ENCODE peak calls at places on chromosomes 16 and 17, in five cellular contexts. S, E, Y, N and H are unnamed samples.

GRCh38 chr16:84899414-84899813 is 79.6 kb downstream of the CRISPLD2 start:
- DNase-seq in S (no peak), E (no peak), Y (no peak), N (no peak), H (peak)

GRCh38 chr16:30998852-30999761 is 11.3 kb downstream of the STX1B start:
- DNase-seq in S (peak), E (no peak), Y (no peak), N (no peak), H (no peak)

GRCh38 chr16:10897134-10897533 is 20.1 kb downstream of the CIITA start:
- DNase-seq in S (no peak), E (no peak), Y (no peak), N (peak), H (no peak)

GRCh38 chr17:55418369-55419268 is 3.0 kb downstream of the MMD start:
- DNase-seq in S (no peak), E (no peak), Y (no peak), N (no peak), H (no peak)

GRCh38 chr16:53952215-53953208 is 248.6 kb downstream of the FTO start:
- DNase-seq in S (peak), E (no peak), Y (no peak), N (peak), H (no peak)

GRCh38 chr17:37300683-37301082 is 75.1 kb upstream of the C17orf78 start:
- DNase-seq in S (peak), E (no peak), Y (no peak), N (no peak), H (no peak)

GRCh38 chr17:50052241-50052788 is 3.6 kb upstream of the ITGA3 start:
- DNase-seq in S (no peak), E (no peak), Y (no peak), N (no peak), H (no peak)

GRCh38 chr16:62190426-62190825 is 154.2 kb upstream of the CDH8 start:
- DNase-seq in S (no peak), E (peak), Y (no peak), N (peak), H (peak)

GRCh38 chr17:77425791-77426641 is 285.2 kb downstream of the SEC14L1 start:
- DNase-seq in S (peak), E (peak), Y (peak), N (no peak), H (peak)

GRCh38 chr16:84040823-84041391 is 1.7 kb downstream of the SLC38A8 start:
- DNase-seq in S (no peak), E (peak), Y (no peak), N (no peak), H (peak)

GRCh38 chr17:83073389-83074063 is 5.9 kb upstream of the METRNL start:
- DNase-seq in S (no peak), E (no peak), Y (peak), N (no peak), H (peak)

GRCh38 chr16:56870271-56870888 is 5.4 kb downstream of the SLC12A3 start:
- DNase-seq in S (no peak), E (no peak), Y (no peak), N (no peak), H (no peak)

GRCh38 chr17:52536466-52536865 is 378.0 kb upstream of the CA10 start:
- DNase-seq in S (no peak), E (no peak), Y (no peak), N (no peak), H (no peak)

GRCh38 chr16:19179890-19180490 is 11.9 kb downstream of the SYT17 start:
- DNase-seq in S (peak), E (peak), Y (peak), N (peak), H (peak)

GRCh38 chr16:85879975-85880831 is 18.8 kb upstream of the IRF8 start:
- DNase-seq in S (no peak), E (no peak), Y (no peak), N (peak), H (no peak)

GRCh38 chr17:29617481-29618271 is 5.0 kb downstream of the CORO6 start:
- DNase-seq in S (peak), E (peak), Y (peak), N (peak), H (no peak)

GRCh38 chr16:24610421-24610765 is 71.0 kb downstream of the RBBP6 start:
- DNase-seq in S (peak), E (peak), Y (no peak), N (no peak), H (no peak)

GRCh38 chr17:67390646-67391480 is 13.8 kb downstream of the PITPNC1 start:
- DNase-seq in S (peak), E (no peak), Y (no peak), N (peak), H (no peak)

GRCh38 chr17:4573682-4574081 is 10.6 kb upstream of the SMTNL2 start:
- DNase-seq in S (no peak), E (no peak), Y (no peak), N (peak), H (no peak)

GRCh38 chr16:85435298-85435697 is 177.8 kb upstream of the GSE1 start:
- DNase-seq in S (no peak), E (peak), Y (no peak), N (no peak), H (no peak)

GRCh38 chr16:46916980-46917379 is 32.8 kb downstream of the GPT2 start:
- DNase-seq in S (no peak), E (no peak), Y (no peak), N (peak), H (no peak)

GRCh38 chr17:18323507-18324139 is 8.5 kb downstream of the SMCR8 start:
- DNase-seq in S (no peak), E (no peak), Y (no peak), N (no peak), H (no peak)

GRCh38 chr17:1558401-1558800 is 4.2 kb downstream of the PITPNA start:
- DNase-seq in S (no peak), E (no peak), Y (no peak), N (no peak), H (no peak)

GRCh38 chr16:76882105-76882504 is 308.9 kb upstream of the MON1B start:
- DNase-seq in S (no peak), E (no peak), Y (no peak), N (peak), H (peak)

GRCh38 chr17:38564869-38565268 is 40.9 kb downstream of the SRCIN1 start:
- DNase-seq in S (no peak), E (peak), Y (no peak), N (no peak), H (no peak)

GRCh38 chr16:15837761-15838160 is 19.1 kb downstream of the MYH11 start:
- DNase-seq in S (no peak), E (no peak), Y (no peak), N (no peak), H (no peak)

GRCh38 chr17:68564415-68565111 is 36.6 kb downstream of the FAM20A start:
- DNase-seq in S (no peak), E (no peak), Y (no peak), N (no peak), H (peak)

GRCh38 chr16:88596477-88596876 is 26.3 kb downstream of the ZC3H18 start:
- DNase-seq in S (no peak), E (no peak), Y (no peak), N (no peak), H (no peak)

GRCh38 chr17:28549274-28550132 is 2.9 kb downstream of the UNC119 start:
- DNase-seq in S (no peak), E (peak), Y (peak), N (peak), H (no peak)

GRCh38 chr17:67836205-67836987 is 11.1 kb downstream of the BPTF start:
- DNase-seq in S (peak), E (no peak), Y (no peak), N (no peak), H (no peak)

GRCh38 chr17:76224321-76224852 is 15.9 kb downstream of the RNF157 start:
- DNase-seq in S (no peak), E (no peak), Y (no peak), N (no peak), H (no peak)

GRCh38 chr17:3557768-3558583 is at the start of gene TRPV3:
- DNase-seq in S (peak), E (no peak), Y (no peak), N (peak), H (peak)

GRCh38 chr16:78926723-78927200 is 673.8 kb downstream of the MAF start:
- DNase-seq in S (no peak), E (no peak), Y (no peak), N (no peak), H (no peak)

GRCh38 chr17:9292563-9292941 is 271.2 kb downstream of the NTN1 start:
- DNase-seq in S (peak), E (no peak), Y (no peak), N (no peak), H (no peak)

GRCh38 chr16:84942786-84943185 is 68.5 kb downstream of the ZDHHC7 start:
- DNase-seq in S (no peak), E (no peak), Y (no peak), N (no peak), H (no peak)

GRCh38 chr16:85798901-85799496 is 345 bp downstream of the EMC8 start:
- DNase-seq in S (peak), E (no peak), Y (no peak), N (peak), H (peak)

GRCh38 chr16:85425061-85425662 is 188.0 kb upstream of the GSE1 start:
- DNase-seq in S (no peak), E (peak), Y (peak), N (no peak), H (no peak)

GRCh38 chr16:11672206-11673090 is 4.2 kb downstream of the SNN start:
- DNase-seq in S (no peak), E (no peak), Y (no peak), N (peak), H (no peak)

GRCh38 chr17:19336938-19337711 is 25.4 kb downstream of the B9D1 start:
- DNase-seq in S (no peak), E (peak), Y (no peak), N (no peak), H (no peak)
- TF ChIP-seq CTCF in S (no peak), E (peak), Y (no peak), N (no peak), H (no peak)

GRCh38 chr17:80926601-80927250 is 64.9 kb upstream of the CHMP6 start:
- DNase-seq in S (no peak), E (peak), Y (no peak), N (no peak), H (no peak)

GRCh38 chr17:80930335-80931040 is 61.2 kb upstream of the CHMP6 start:
- DNase-seq in S (no peak), E (no peak), Y (no peak), N (no peak), H (no peak)

GRCh38 chr17:80929449-80929848 is 62.2 kb upstream of the CHMP6 start:
- DNase-seq in S (no peak), E (no peak), Y (no peak), N (no peak), H (no peak)

GRCh38 chr17:80925668-80926067 is 66.0 kb upstream of the CHMP6 start:
- DNase-seq in S (no peak), E (no peak), Y (no peak), N (no peak), H (no peak)

GRCh38 chr17:80927791-80928216 is 63.8 kb upstream of the CHMP6 start:
- DNase-seq in S (no peak), E (peak), Y (no peak), N (no peak), H (no peak)
- TF ChIP-seq CTCF in S (no peak), E (peak), Y (no peak), N (no peak), H (no peak)

DNA sequence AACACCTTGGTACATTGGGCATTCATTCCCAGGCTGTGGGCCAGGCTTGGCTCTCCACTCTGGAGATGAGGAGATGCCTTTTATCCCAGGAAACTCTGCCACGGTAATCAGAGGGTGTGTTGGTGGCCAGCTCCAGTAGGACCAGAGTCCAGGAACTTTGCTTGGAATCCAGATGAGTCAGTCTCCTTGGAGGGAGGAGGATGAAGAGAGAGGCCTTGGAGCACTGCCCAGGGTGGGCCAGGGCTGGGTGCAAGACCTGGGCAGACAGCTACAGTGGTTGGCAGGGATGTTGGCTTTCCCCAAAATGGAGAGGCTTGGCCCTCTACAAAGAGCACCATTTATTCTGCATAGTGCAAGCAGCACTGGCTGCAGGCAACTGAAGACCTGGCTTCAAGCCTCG is 209.0 kb downstream of the RGS9 start:
- DNase-seq in S (peak), E (no peak), Y (no peak), N (no peak), H (no peak)
- TF ChIP-seq CTCF in S (no peak), E (no peak), Y (no peak), N (no peak), H (no peak)

GRCh38 chr17:74860999-74861553 is 1.4 kb upstream of the GRIN2C start:
- DNase-seq in S (no peak), E (peak), Y (no peak), N (no peak), H (no peak)

GRCh38 chr17:74862919-74863318 is 3.2 kb upstream of the GRIN2C start:
- DNase-seq in S (no peak), E (no peak), Y (no peak), N (no peak), H (no peak)

GRCh38 chr17:74863420-74864296 is 4.0 kb upstream of the GRIN2C start:
- DNase-seq in S (no peak), E (no peak), Y (no peak), N (no peak), H (no peak)

GRCh38 chr17:74861554-74862107 is 1.9 kb upstream of the GRIN2C start:
- DNase-seq in S (no peak), E (no peak), Y (no peak), N (no peak), H (no peak)

DNA sequence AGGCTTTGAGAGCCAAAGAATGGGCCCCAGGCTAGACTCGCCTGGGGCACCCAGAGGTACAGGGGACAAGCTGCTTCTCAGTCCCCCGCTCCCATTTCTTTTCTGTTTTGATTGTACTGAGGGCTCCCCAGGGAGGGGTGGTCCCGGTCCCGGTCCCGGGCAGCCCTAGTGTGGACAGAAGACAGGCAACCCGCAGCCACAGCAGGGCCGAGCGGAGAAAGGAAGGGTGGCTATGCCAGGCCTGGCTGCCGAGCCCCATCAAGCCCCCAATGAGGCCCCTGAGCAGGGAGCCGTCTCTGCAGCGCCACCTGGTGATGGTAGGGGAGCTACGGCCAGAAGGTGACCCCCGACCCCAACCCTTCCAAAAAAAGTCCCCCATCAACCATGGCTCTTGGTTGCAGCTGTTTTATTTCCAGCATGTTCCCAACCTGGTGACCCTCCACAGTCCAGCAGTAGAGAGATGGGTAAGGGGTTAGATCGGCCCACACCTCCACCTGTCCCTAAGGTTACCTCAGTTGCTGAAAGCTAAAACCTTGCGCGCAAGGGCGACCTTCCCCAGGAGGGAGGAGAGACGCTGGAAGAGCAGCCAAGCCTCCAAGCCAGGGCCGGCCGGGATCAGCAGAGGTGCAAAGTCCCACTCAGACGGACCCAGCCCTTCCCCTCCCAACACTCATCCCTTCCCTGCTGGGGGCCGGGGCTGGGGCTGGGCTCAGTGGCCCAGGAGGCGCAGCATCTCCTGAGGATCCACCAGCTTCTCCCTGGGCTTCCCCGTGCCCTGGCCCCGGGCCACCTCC is 2.6 kb upstream of the GRIN2C start:
- DNase-seq in S (no peak), E (peak), Y (peak), N (peak), H (no peak)
- TF ChIP-seq CTCF in S (peak), E (peak), Y (peak), N (peak), H (peak)

GRCh38 chr17:57210224-57210553 is 46.1 kb upstream of the MSI2 start:
- DNase-seq in S (no peak), E (no peak), Y (no peak), N (no peak), H (peak)

GRCh38 chr17:57213180-57213825 is 43.0 kb upstream of the MSI2 start:
- DNase-seq in S (no peak), E (no peak), Y (no peak), N (no peak), H (peak)

GRCh38 chr17:57215317-57215716 is 41.0 kb upstream of the MSI2 start:
- DNase-seq in S (no peak), E (no peak), Y (no peak), N (no peak), H (peak)

GRCh38 chr17:57211010-57211411 is 45.3 kb upstream of the MSI2 start:
- DNase-seq in S (no peak), E (no peak), Y (no peak), N (no peak), H (peak)

GRCh38 chr17:57211543-57211942 is 44.8 kb upstream of the MSI2 start:
- DNase-seq in S (no peak), E (no peak), Y (no peak), N (no peak), H (peak)
- TF ChIP-seq CTCF in S (no peak), E (no peak), Y (no peak), N (no peak), H (no peak)

GRCh38 chr17:31517524-31517923 is 126.0 kb downstream of the RAB11FIP4 start:
- DNase-seq in S (no peak), E (peak), Y (no peak), N (no peak), H (peak)
- TF ChIP-seq CTCF in S (peak), E (peak), Y (no peak), N (peak), H (peak)

GRCh38 chr17:74734256-74734655 is 2.8 kb upstream of the RAB37 start:
- DNase-seq in S (no peak), E (no peak), Y (no peak), N (no peak), H (no peak)

GRCh38 chr17:74738051-74738996 is 1.3 kb downstream of the RAB37 start:
- DNase-seq in S (no peak), E (no peak), Y (no peak), N (peak), H (no peak)

GRCh38 chr17:74739227-74739831 is 2.3 kb downstream of the RAB37 start:
- DNase-seq in S (no peak), E (no peak), Y (no peak), N (no peak), H (no peak)

GRCh38 chr17:74736423-74737298 is at the start of gene RAB37:
- DNase-seq in S (no peak), E (peak), Y (peak), N (peak), H (no peak)

DNA sequence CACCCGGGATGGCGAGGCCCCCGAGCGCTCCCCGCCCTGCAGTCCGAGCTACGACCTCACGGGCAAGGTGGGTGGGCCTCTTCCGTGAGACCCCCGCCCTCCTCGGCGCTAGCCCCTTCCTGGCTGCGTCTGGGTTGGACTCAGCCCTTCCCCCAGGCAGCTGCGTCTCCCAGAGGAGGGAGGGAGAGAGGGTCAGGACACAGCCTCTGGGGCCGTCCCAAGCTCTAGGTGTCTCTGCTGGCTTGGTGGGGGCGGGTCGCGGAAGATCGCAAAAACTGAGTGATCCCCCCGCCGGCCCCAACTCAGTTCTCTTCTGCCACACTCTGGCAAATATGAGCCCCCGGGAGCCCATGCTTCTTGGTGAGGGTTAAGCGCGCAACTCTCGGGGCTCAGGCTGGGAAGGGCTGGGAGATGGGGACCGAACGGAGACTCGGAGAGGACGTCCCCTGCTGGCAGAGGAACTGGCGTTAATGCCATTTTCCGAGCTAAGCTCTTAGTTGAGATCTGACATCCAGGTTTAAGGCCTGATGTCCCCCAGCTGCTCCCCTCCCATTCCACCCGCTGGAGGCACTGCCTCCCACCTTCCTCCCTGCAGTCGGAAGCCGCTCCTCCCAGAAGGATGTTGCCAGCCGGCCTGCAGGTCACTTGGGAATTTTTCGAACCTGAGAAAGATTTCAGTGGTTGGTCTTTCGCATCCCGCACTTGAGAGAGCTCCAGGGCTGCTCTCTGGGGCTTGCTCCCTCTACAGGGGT is 419 bp downstream of the RAB37 start:
- DNase-seq in S (no peak), E (peak), Y (no peak), N (peak), H (no peak)
- TF ChIP-seq CTCF in S (peak), E (peak), Y (peak), N (peak), H (no peak)

GRCh38 chr17:74529243-74529642 is 2.0 kb downstream of the CD300LB start:
- DNase-seq in S (no peak), E (no peak), Y (peak), N (no peak), H (no peak)

GRCh38 chr17:74532115-74532514 is 840 bp upstream of the CD300LB start:
- DNase-seq in S (no peak), E (no peak), Y (peak), N (peak), H (no peak)

GRCh38 chr17:74528491-74529199 is 2.6 kb downstream of the CD300LB start:
- DNase-seq in S (no peak), E (no peak), Y (peak), N (peak), H (no peak)

GRCh38 chr17:74530751-74531150 is 524 bp downstream of the CD300LB start:
- DNase-seq in S (no peak), E (no peak), Y (peak), N (no peak), H (no peak)

GRCh38 chr17:74531231-74531761 is at the start of gene CD300LB:
- DNase-seq in S (no peak), E (no peak), Y (peak), N (no peak), H (no peak)
- TF ChIP-seq CTCF in S (no peak), E (no peak), Y (no peak), N (no peak), H (no peak)